ENCODE peak calls at places on chromosomes 2 and 18, in eight cellular contexts. One of them, this sample, is unnamed.

GRCh38 chr2:41949541-41950439 is 98.0 kb upstream of the PKDCC start:
- DNase-seq in RWPE1: no peak
- DNase-seq in WERI-Rb-1: peak
- DNase-seq in BJ: no peak
- DNase-seq in osteocyte: no peak
- DNase-seq in CD4-positive, alpha-beta T cell: no peak
- DNase-seq in heart right ventricle: no peak
- DNase-seq in body of pancreas: no peak
- DNase-seq in this sample: no peak

GRCh38 chr2:240630771-240631560 is 5.7 kb downstream of the GPR35 start:
- DNase-seq in RWPE1: no peak
- DNase-seq in BJ: no peak
- DNase-seq in WERI-Rb-1: no peak
- DNase-seq in heart right ventricle: no peak
- DNase-seq in osteocyte: no peak
- DNase-seq in CD4-positive, alpha-beta T cell: no peak
- DNase-seq in body of pancreas: no peak
- DNase-seq in this sample: no peak

GRCh38 chr18:8319798-8320477 is 289.3 kb upstream of the RAB12 start:
- DNase-seq in BJ: no peak
- DNase-seq in heart right ventricle: no peak
- DNase-seq in CD4-positive, alpha-beta T cell: no peak
- DNase-seq in osteocyte: no peak
- DNase-seq in body of pancreas: no peak
- DNase-seq in RWPE1: no peak
- DNase-seq in WERI-Rb-1: no peak
- DNase-seq in this sample: no peak

GRCh38 chr2:183179156-183179555 is 54.9 kb downstream of the NUP35 start:
- DNase-seq in osteocyte: no peak
- DNase-seq in heart right ventricle: no peak
- DNase-seq in CD4-positive, alpha-beta T cell: no peak
- DNase-seq in RWPE1: no peak
- DNase-seq in BJ: no peak
- DNase-seq in WERI-Rb-1: no peak
- DNase-seq in body of pancreas: no peak
- DNase-seq in this sample: peak

GRCh38 chr18:2303517-2304238 is 267.6 kb downstream of the METTL4 start:
- DNase-seq in heart right ventricle: no peak
- DNase-seq in CD4-positive, alpha-beta T cell: no peak
- DNase-seq in RWPE1: peak
- DNase-seq in BJ: no peak
- DNase-seq in osteocyte: no peak
- DNase-seq in WERI-Rb-1: no peak
- DNase-seq in body of pancreas: no peak
- DNase-seq in this sample: no peak

GRCh38 chr2:61566566-61566965 is 28.4 kb upstream of the XPO1 start:
- DNase-seq in CD4-positive, alpha-beta T cell: no peak
- DNase-seq in BJ: no peak
- DNase-seq in body of pancreas: no peak
- DNase-seq in heart right ventricle: no peak
- DNase-seq in osteocyte: no peak
- DNase-seq in WERI-Rb-1: no peak
- DNase-seq in RWPE1: no peak
- DNase-seq in this sample: no peak

GRCh38 chr2:18505703-18506341 is 54.6 kb downstream of the RDH14 start:
- DNase-seq in heart right ventricle: no peak
- DNase-seq in body of pancreas: no peak
- DNase-seq in BJ: no peak
- DNase-seq in WERI-Rb-1: no peak
- DNase-seq in CD4-positive, alpha-beta T cell: no peak
- DNase-seq in osteocyte: no peak
- DNase-seq in RWPE1: no peak
- DNase-seq in this sample: no peak

GRCh38 chr2:240131296-240131695 is 4.8 kb downstream of the COPS9 start:
- DNase-seq in RWPE1: no peak
- DNase-seq in WERI-Rb-1: no peak
- DNase-seq in osteocyte: no peak
- DNase-seq in BJ: no peak
- DNase-seq in heart right ventricle: no peak
- DNase-seq in CD4-positive, alpha-beta T cell: no peak
- DNase-seq in body of pancreas: no peak
- DNase-seq in this sample: no peak

GRCh38 chr2:190763901-190764514 is 115.1 kb downstream of the NAB1 start:
- DNase-seq in WERI-Rb-1: no peak
- DNase-seq in RWPE1: no peak
- DNase-seq in osteocyte: no peak
- DNase-seq in body of pancreas: no peak
- DNase-seq in heart right ventricle: no peak
- DNase-seq in BJ: no peak
- DNase-seq in CD4-positive, alpha-beta T cell: no peak
- DNase-seq in this sample: peak

GRCh38 chr2:6917071-6917760 is at the start of gene RNF144A:
- DNase-seq in osteocyte: peak
- DNase-seq in CD4-positive, alpha-beta T cell: peak
- DNase-seq in body of pancreas: peak
- DNase-seq in heart right ventricle: peak
- DNase-seq in BJ: no peak
- DNase-seq in WERI-Rb-1: peak
- DNase-seq in RWPE1: peak
- DNase-seq in this sample: peak
- TF ChIP-seq CTCF in osteocyte: peak
- TF ChIP-seq CTCF in CD4-positive, alpha-beta T cell: peak
- TF ChIP-seq CTCF in body of pancreas: peak
- TF ChIP-seq CTCF in heart right ventricle: peak
- TF ChIP-seq CTCF in BJ: peak
- TF ChIP-seq CTCF in WERI-Rb-1: peak
- TF ChIP-seq CTCF in RWPE1: peak
- TF ChIP-seq CTCF in this sample: peak

GRCh38 chr18:34595673-34596072 is 114.4 kb upstream of the DTNA start:
- DNase-seq in body of pancreas: no peak
- DNase-seq in osteocyte: no peak
- DNase-seq in WERI-Rb-1: peak
- DNase-seq in RWPE1: no peak
- DNase-seq in CD4-positive, alpha-beta T cell: no peak
- DNase-seq in heart right ventricle: no peak
- DNase-seq in BJ: no peak
- DNase-seq in this sample: peak
- TF ChIP-seq CTCF in body of pancreas: no peak
- TF ChIP-seq CTCF in osteocyte: peak
- TF ChIP-seq CTCF in WERI-Rb-1: peak
- TF ChIP-seq CTCF in RWPE1: no peak
- TF ChIP-seq CTCF in CD4-positive, alpha-beta T cell: no peak
- TF ChIP-seq CTCF in heart right ventricle: no peak
- TF ChIP-seq CTCF in BJ: peak
- TF ChIP-seq CTCF in this sample: no peak

GRCh38 chr2:23548143-23548769 is 163.3 kb downstream of the KLHL29 start:
- DNase-seq in CD4-positive, alpha-beta T cell: no peak
- DNase-seq in osteocyte: no peak
- DNase-seq in RWPE1: no peak
- DNase-seq in heart right ventricle: no peak
- DNase-seq in BJ: no peak
- DNase-seq in WERI-Rb-1: no peak
- DNase-seq in body of pancreas: no peak
- DNase-seq in this sample: no peak
- TF ChIP-seq CTCF in CD4-positive, alpha-beta T cell: no peak
- TF ChIP-seq CTCF in osteocyte: no peak
- TF ChIP-seq CTCF in RWPE1: no peak
- TF ChIP-seq CTCF in heart right ventricle: no peak
- TF ChIP-seq CTCF in BJ: no peak
- TF ChIP-seq CTCF in WERI-Rb-1: no peak
- TF ChIP-seq CTCF in body of pancreas: no peak
- TF ChIP-seq CTCF in this sample: no peak

DNA sequence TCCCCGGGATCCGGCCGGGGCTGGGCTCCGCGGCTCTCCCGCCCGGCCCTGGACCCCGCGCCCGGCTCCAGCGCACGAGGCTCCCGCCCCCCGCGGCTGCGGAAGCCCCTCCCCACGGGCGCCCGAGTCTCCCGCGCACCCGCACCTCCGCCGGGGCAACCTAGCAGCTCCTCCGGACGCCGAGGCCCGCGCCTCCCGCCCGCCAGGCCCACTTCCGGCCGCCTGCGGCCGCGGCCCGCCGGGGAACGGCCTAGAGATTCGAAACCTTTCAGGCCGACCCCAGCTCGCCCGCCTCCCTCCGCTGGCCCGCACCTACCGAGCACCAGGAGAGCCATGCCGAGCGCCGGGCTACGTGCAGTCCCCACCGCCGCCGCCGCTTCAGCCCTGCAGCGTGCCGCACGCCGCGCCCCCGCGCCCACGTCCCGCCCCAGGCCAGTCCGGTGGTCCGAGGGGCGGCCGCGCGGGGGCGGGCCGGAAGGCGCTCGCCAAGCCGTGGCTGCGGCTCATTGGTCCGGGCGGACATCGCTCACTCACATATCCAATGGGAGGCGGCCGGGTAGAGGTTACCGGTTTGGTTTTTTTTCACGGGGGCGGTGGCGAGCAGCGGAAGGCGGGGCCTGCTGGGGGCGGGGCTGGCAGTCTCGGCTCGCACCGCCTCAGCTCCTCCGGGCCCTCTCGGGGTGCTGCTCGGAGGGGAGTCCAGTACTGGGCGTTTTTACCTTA is at the start of gene PDIA6:
- DNase-seq in body of pancreas: peak
- DNase-seq in CD4-positive, alpha-beta T cell: peak
- DNase-seq in RWPE1: peak
- DNase-seq in WERI-Rb-1: peak
- DNase-seq in heart right ventricle: peak
- DNase-seq in osteocyte: peak
- DNase-seq in BJ: peak
- DNase-seq in this sample: peak
- TF ChIP-seq CTCF in body of pancreas: no peak
- TF ChIP-seq CTCF in CD4-positive, alpha-beta T cell: no peak
- TF ChIP-seq CTCF in RWPE1: no peak
- TF ChIP-seq CTCF in WERI-Rb-1: no peak
- TF ChIP-seq CTCF in heart right ventricle: no peak
- TF ChIP-seq CTCF in osteocyte: no peak
- TF ChIP-seq CTCF in BJ: no peak
- TF ChIP-seq CTCF in this sample: no peak

GRCh38 chr2:177296047-177296446 is 31.5 kb upstream of the NFE2L2 start:
- DNase-seq in body of pancreas: no peak
- DNase-seq in BJ: no peak
- DNase-seq in osteocyte: no peak
- DNase-seq in WERI-Rb-1: no peak
- DNase-seq in heart right ventricle: no peak
- DNase-seq in CD4-positive, alpha-beta T cell: no peak
- DNase-seq in RWPE1: peak
- DNase-seq in this sample: peak
- TF ChIP-seq CTCF in body of pancreas: no peak
- TF ChIP-seq CTCF in BJ: no peak
- TF ChIP-seq CTCF in osteocyte: peak
- TF ChIP-seq CTCF in WERI-Rb-1: no peak
- TF ChIP-seq CTCF in heart right ventricle: peak
- TF ChIP-seq CTCF in CD4-positive, alpha-beta T cell: peak
- TF ChIP-seq CTCF in RWPE1: peak
- TF ChIP-seq CTCF in this sample: peak

This sample was measured in GM12865.